ENCODE peak calls at places on chromosomes 4 and X, in nine cellular contexts. K is A549; X is Calu3; R is hippocampal formation; T is GM23338; Q is hypothalamus; B is B cell; M is activated CD4-positive, alpha-beta T cell treated with anti-CD3 and anti-CD28 coated beads for 36 hours; N is neural crest cell. W is an unnamed sample.

GRCh38 chr4:48268956-48269860 is at the start of gene TEC:
- DNase-seq in T (peak), N (peak), K (peak), Q (no peak), B (peak), R (no peak), M (peak), X (peak), W (peak)

GRCh38 chrX:124010157-124010556 is 48.7 kb downstream of the STAG2 start:
- DNase-seq in K (no peak), N (no peak), R (no peak), X (no peak), T (no peak), B (no peak), Q (no peak), M (no peak), W (no peak)

GRCh38 chrX:41526268-41526667 is 79.1 kb downstream of the NYX start:
- DNase-seq in X (no peak), N (no peak), M (no peak), K (no peak), Q (no peak), B (no peak), R (no peak), T (no peak), W (no peak)

GRCh38 chr4:36332023-36332781 is 50.8 kb downstream of the DTHD1 start:
- DNase-seq in R (peak), B (no peak), T (peak), X (no peak), M (peak), Q (peak), K (no peak), N (no peak), W (no peak)

GRCh38 chr4:123750044-123750443 is 353.4 kb downstream of the SPRY1 start:
- DNase-seq in Q (no peak), B (no peak), M (no peak), K (no peak), T (peak), X (peak), N (no peak), R (no peak), W (no peak)

GRCh38 chr4:8607603-8608481 is 15.3 kb downstream of the CPZ start:
- DNase-seq in Q (peak), M (peak), B (peak), K (peak), N (peak), X (peak), T (peak), R (no peak), W (no peak)

GRCh38 chrX:40054793-40055192 is 43.0 kb downstream of the BCOR start:
- DNase-seq in X (no peak), M (no peak), T (no peak), N (no peak), R (no peak), B (no peak), Q (no peak), K (no peak), W (no peak)

GRCh38 chrX:345020-345925 is 26.7 kb upstream of the GTPBP6 start:
- DNase-seq in M (no peak), K (no peak), B (no peak), X (no peak), Q (no peak), R (no peak), N (no peak), T (no peak), W (peak)

GRCh38 chrX:137549073-137549472 is 16.9 kb upstream of the ZIC3 start:
- DNase-seq in K (no peak), T (peak), M (no peak), R (no peak), N (no peak), Q (no peak), B (no peak), X (no peak), W (no peak)

GRCh38 chrX:41781500-41781899 is 57.5 kb downstream of the GPR82 start:
- DNase-seq in Q (no peak), T (peak), B (peak), M (no peak), X (peak), K (peak), N (no peak), R (no peak), W (no peak)

GRCh38 chr4:67521506-67521905 is 23.8 kb downstream of the CENPC start:
- DNase-seq in R (no peak), B (no peak), Q (no peak), N (no peak), K (no peak), X (no peak), M (no peak), T (no peak), W (no peak)

GRCh38 chr4:125389713-125390112 is 75.0 kb downstream of the FAT4 start:
- DNase-seq in T (no peak), B (no peak), K (no peak), X (no peak), M (no peak), Q (no peak), R (no peak), N (no peak), W (no peak)

GRCh38 chrX:136227948-136228584 is 23.1 kb downstream of the MAP7D3 start:
- DNase-seq in K (no peak), B (no peak), M (peak), X (no peak), R (no peak), N (no peak), Q (no peak), T (no peak), W (no peak)

GRCh38 chrX:42946544-42947223 is 168.7 kb upstream of the PPP1R2C start:
- DNase-seq in N (no peak), M (no peak), K (no peak), X (no peak), R (no peak), B (no peak), T (no peak), Q (no peak), W (no peak)

GRCh38 chrX:138886769-138887168 is 175.3 kb upstream of the FGF13 start:
- DNase-seq in Q (no peak), M (no peak), B (no peak), X (no peak), R (no peak), T (no peak), K (no peak), N (no peak), W (no peak)

GRCh38 chr4:2839060-2839459 is 4.6 kb upstream of the ADD1 start:
- DNase-seq in M (no peak), Q (no peak), X (no peak), R (no peak), K (no peak), B (no peak), N (no peak), T (no peak), W (no peak)

GRCh38 chrX:100883654-100884053 is 9.5 kb upstream of the NOX1 start:
- DNase-seq in B (no peak), N (no peak), X (no peak), R (no peak), T (peak), Q (no peak), K (no peak), M (no peak), W (no peak)

GRCh38 chr4:180153587-180153986 is 2089.6 kb upstream of the TENM3 start:
- DNase-seq in M (no peak), Q (no peak), N (no peak), R (no peak), B (no peak), T (no peak), X (no peak), K (no peak), W (no peak)

GRCh38 chrX:125444659-125445058 is 125.0 kb downstream of the TEX13C start:
- DNase-seq in Q (no peak), T (no peak), X (no peak), K (no peak), M (no peak), N (no peak), R (no peak), B (no peak), W (no peak)

GRCh38 chr4:53116959-53117358 is 248.9 kb downstream of the SCFD2 start:
- DNase-seq in N (no peak), M (no peak), B (no peak), X (no peak), T (no peak), K (no peak), Q (no peak), R (no peak), W (no peak)

GRCh38 chr4:149715822-149716585 is 99.6 kb downstream of the IQCM start:
- DNase-seq in K (no peak), Q (no peak), R (no peak), B (no peak), M (no peak), T (no peak), X (no peak), N (no peak), W (peak)

GRCh38 chr4:140052050-140052449 is 101.9 kb downstream of the MAML3 start:
- DNase-seq in R (no peak), T (peak), M (peak), X (peak), Q (peak), K (no peak), N (no peak), B (no peak), W (peak)

GRCh38 chr4:167379433-167379832 is 145.1 kb upstream of the SPOCK3 start:
- DNase-seq in T (no peak), R (no peak), M (no peak), B (no peak), K (no peak), Q (no peak), N (no peak), X (no peak), W (no peak)

GRCh38 chrX:134006484-134007161 is 21.2 kb upstream of the GPC3 start:
- DNase-seq in B (no peak), Q (no peak), M (peak), K (no peak), X (no peak), N (no peak), R (no peak), T (no peak), W (no peak)

GRCh38 chrX:100674705-100675104 is 30.7 kb downstream of the SRPX2 start:
- DNase-seq in X (no peak), N (no peak), B (peak), K (no peak), Q (no peak), R (no peak), T (no peak), M (no peak), W (no peak)

GRCh38 chr4:140250989-140251552 is 97.1 kb upstream of the MAML3 start:
- DNase-seq in B (no peak), M (peak), Q (no peak), T (no peak), K (no peak), X (no peak), R (no peak), N (no peak), W (no peak)

GRCh38 chr4:188041721-188042120 is 46.1 kb downstream of the ZFP42 start:
- DNase-seq in K (no peak), R (no peak), X (no peak), N (no peak), B (no peak), T (no peak), Q (no peak), M (no peak), W (no peak)

GRCh38 chr4:181030961-181031360 is 1212.2 kb upstream of the TENM3 start:
- DNase-seq in B (no peak), T (no peak), K (no peak), M (no peak), N (no peak), R (no peak), X (no peak), Q (no peak), W (no peak)

GRCh38 chrX:47316276-47317025 is 53.9 kb upstream of the ZNF157 start:
- DNase-seq in K (no peak), M (no peak), Q (no peak), T (peak), N (peak), B (no peak), X (no peak), R (no peak), W (peak)

GRCh38 chr4:14059006-14059405 is 431.5 kb upstream of the BOD1L1 start:
- DNase-seq in X (no peak), M (no peak), K (no peak), T (no peak), N (no peak), R (no peak), B (no peak), Q (no peak), W (no peak)

GRCh38 chrX:149040873-149041535 is 464.1 kb downstream of the IDS start:
- DNase-seq in M (no peak), K (no peak), B (no peak), T (no peak), R (no peak), N (no peak), X (no peak), Q (no peak), W (no peak)

GRCh38 chr4:175035907-175036306 is 117.7 kb downstream of the ADAM29 start:
- DNase-seq in R (no peak), Q (no peak), K (no peak), X (no peak), M (no peak), T (no peak), B (no peak), N (no peak), W (no peak)

GRCh38 chr4:15344041-15344440 is 83.8 kb upstream of the C1QTNF7 start:
- DNase-seq in T (no peak), X (no peak), B (no peak), K (no peak), Q (no peak), R (no peak), N (no peak), M (no peak), W (no peak)

GRCh38 chr4:101527186-101527585 is 179.9 kb upstream of the PPP3CA start:
- DNase-seq in K (no peak), M (peak), N (no peak), T (no peak), Q (no peak), B (peak), R (no peak), X (no peak), W (no peak)

GRCh38 chrX:10235851-10236250 is 79.1 kb downstream of the CLCN4 start:
- DNase-seq in K (no peak), R (no peak), N (no peak), Q (no peak), M (no peak), T (no peak), X (no peak), B (no peak), W (peak)

GRCh38 chr4:56468097-56468422 is 643 bp downstream of the SRP72 start:
- DNase-seq in R (no peak), K (peak), T (no peak), M (peak), X (no peak), Q (peak), N (no peak), B (peak), W (no peak)

GRCh38 chrX:129763666-129764065 is 16.1 kb upstream of the SASH3 start:
- DNase-seq in N (no peak), M (no peak), K (no peak), R (no peak), B (no peak), X (no peak), T (no peak), Q (no peak), W (no peak)

GRCh38 chr4:8473198-8473919 is 32.8 kb downstream of the TRMT44 start:
- DNase-seq in Q (no peak), K (no peak), M (no peak), R (no peak), B (no peak), N (no peak), X (no peak), T (no peak), W (no peak)

GRCh38 chrX:19581786-19582185 is 66.5 kb upstream of the MAP3K15 start:
- DNase-seq in Q (no peak), X (no peak), T (no peak), R (no peak), K (peak), B (no peak), M (no peak), N (no peak), W (no peak)

W was measured in right cardiac atrium.